ENCODE peak calls at places on chromosomes 11 and 22, in six cellular contexts. T, L, O, Z, Q and G are unnamed samples.

GRCh38 chr22:37184380-37184755 is 3.7 kb downstream of the C1QTNF6 start:
- DNase-seq in L (no peak), Z (no peak), Q (no peak), O (no peak), T (no peak), G (no peak)

GRCh38 chr11:129723146-129723963 is 92.3 kb upstream of the TMEM45B start:
- DNase-seq in Q (no peak), O (no peak), L (no peak), T (no peak), Z (no peak), G (no peak)

GRCh38 chr11:27926056-27926455 is 181.9 kb downstream of the KIF18A start:
- DNase-seq in Z (peak), T (no peak), O (no peak), Q (no peak), L (no peak), G (no peak)

GRCh38 chr11:118058311-118059230 is 18.3 kb upstream of the TMPRSS4 start:
- DNase-seq in Q (no peak), O (no peak), L (no peak), Z (peak), T (no peak), G (no peak)

GRCh38 chr11:105929381-105929955 is 92.6 kb downstream of the MSANTD4 start:
- DNase-seq in O (no peak), Q (no peak), Z (no peak), T (no peak), L (no peak), G (no peak)

GRCh38 chr22:43191831-43192230 is 4.9 kb upstream of the TTLL12 start:
- DNase-seq in Q (no peak), Z (no peak), O (no peak), T (no peak), L (no peak), G (no peak)

GRCh38 chr11:1937616-1938342 is 9.4 kb upstream of the MRPL23 start:
- DNase-seq in O (no peak), T (no peak), L (no peak), Z (no peak), Q (no peak), G (peak)

GRCh38 chr11:118275184-118275583 is 11.1 kb upstream of the MPZL2 start:
- DNase-seq in T (no peak), L (no peak), Q (no peak), Z (no peak), O (no peak), G (no peak)

GRCh38 chr11:98701541-98701940 is 319.2 kb upstream of the CNTN5 start:
- DNase-seq in L (no peak), O (no peak), Q (no peak), T (no peak), Z (no peak), G (no peak)

GRCh38 chr22:36658900-36659299 is 44.7 kb downstream of the CACNG2 start:
- DNase-seq in L (no peak), Q (no peak), O (no peak), Z (peak), T (no peak), G (no peak)

GRCh38 chr11:105202844-105203548 is 63.4 kb upstream of the CARD18 start:
- DNase-seq in T (no peak), Z (no peak), Q (no peak), O (no peak), L (no peak), G (no peak)

GRCh38 chr11:86941077-86941870 is 13.9 kb downstream of the FZD4 start:
- DNase-seq in T (no peak), Z (peak), O (no peak), L (no peak), Q (no peak), G (peak)

GRCh38 chr11:95337972-95338429 is 107.0 kb upstream of the SESN3 start:
- DNase-seq in T (no peak), Q (no peak), Z (peak), O (no peak), L (no peak), G (no peak)

GRCh38 chr11:22734628-22735345 is 68.4 kb downstream of the GAS2 start:
- DNase-seq in L (no peak), T (no peak), O (no peak), Q (no peak), Z (peak), G (no peak)

GRCh38 chr11:82929121-82929520 is 27.6 kb downstream of the DDIAS start:
- DNase-seq in O (no peak), Z (no peak), L (no peak), Q (no peak), T (no peak), G (no peak)

GRCh38 chr11:83061883-83062282 is 9.8 kb downstream of the RAB30 start:
- DNase-seq in L (no peak), Z (no peak), Q (no peak), O (no peak), T (no peak), G (no peak)

GRCh38 chr11:131302831-131303230 is 67.6 kb upstream of the NTM start:
- DNase-seq in T (no peak), Z (peak), L (no peak), Q (no peak), O (no peak), G (no peak)

GRCh38 chr11:34190192-34191139 is 85.0 kb downstream of the NAT10 start:
- DNase-seq in Q (no peak), Z (no peak), T (no peak), O (no peak), L (no peak), G (no peak)

GRCh38 chr11:697811-698311 is 2.2 kb downstream of the TMEM80 start:
- DNase-seq in Q (peak), T (no peak), L (no peak), Z (peak), O (no peak), G (no peak)

GRCh38 chr11:695606-696381 is at the start of gene TMEM80:
- DNase-seq in Q (peak), L (peak), O (peak), T (peak), Z (peak), G (peak)

GRCh38 chr11:695332-695605 is 247 bp upstream of the DEAF1 start:
- DNase-seq in T (no peak), L (no peak), Q (no peak), Z (no peak), O (no peak), G (no peak)

GRCh38 chr11:698493-699115 is 3.0 kb downstream of the TMEM80 start:
- DNase-seq in T (no peak), O (no peak), Q (no peak), Z (no peak), L (no peak), G (no peak)

GRCh38 chr11:697028-697491 is 1.4 kb downstream of the TMEM80 start:
- DNase-seq in T (no peak), L (no peak), Z (peak), Q (peak), O (no peak), G (no peak)
- H3K4me3 ChIP-seq in T (peak), L (no peak), Z (peak), Q (no peak), O (peak), G (no peak)

GRCh38 chr11:58905141-58905715 is 34.1 kb upstream of the GLYATL1 start:
- DNase-seq in O (peak), Q (peak), Z (peak), L (no peak), T (no peak), G (no peak)
- H3K27ac ChIP-seq in O (no peak), Q (no peak), Z (peak), L (no peak), T (no peak), G (no peak)

GRCh38 chr22:17637490-17638181 is 921 bp upstream of the BCL2L13 start:
- DNase-seq in L (no peak), T (no peak), O (no peak), Q (no peak), Z (no peak), G (no peak)
- H3K4me3 ChIP-seq in L (peak), T (peak), O (peak), Q (peak), Z (peak), G (peak)

GRCh38 chr11:47577460-47578041 is 1.2 kb downstream of the KBTBD4 start:
- DNase-seq in O (no peak), Z (peak), Q (no peak), T (no peak), L (no peak), G (peak)
- H3K27ac ChIP-seq in O (peak), Z (peak), Q (no peak), T (peak), L (no peak), G (no peak)

GRCh38 chr22:39994046-39994565 is 648 bp upstream of the FAM83F start:
- DNase-seq in Q (no peak), L (no peak), Z (no peak), O (no peak), T (no peak), G (no peak)

GRCh38 chr22:39994566-39995345 is at the start of gene FAM83F:
- DNase-seq in L (no peak), T (no peak), O (no peak), Z (no peak), Q (no peak), G (peak)

GRCh38 chr22:39996732-39997131 is 2.0 kb downstream of the FAM83F start:
- DNase-seq in Q (no peak), L (no peak), Z (no peak), T (no peak), O (no peak), G (no peak)

GRCh38 chr22:39997421-39997820 is 2.7 kb downstream of the FAM83F start:
- DNase-seq in T (no peak), O (no peak), Q (no peak), Z (no peak), L (no peak), G (no peak)

DNA sequence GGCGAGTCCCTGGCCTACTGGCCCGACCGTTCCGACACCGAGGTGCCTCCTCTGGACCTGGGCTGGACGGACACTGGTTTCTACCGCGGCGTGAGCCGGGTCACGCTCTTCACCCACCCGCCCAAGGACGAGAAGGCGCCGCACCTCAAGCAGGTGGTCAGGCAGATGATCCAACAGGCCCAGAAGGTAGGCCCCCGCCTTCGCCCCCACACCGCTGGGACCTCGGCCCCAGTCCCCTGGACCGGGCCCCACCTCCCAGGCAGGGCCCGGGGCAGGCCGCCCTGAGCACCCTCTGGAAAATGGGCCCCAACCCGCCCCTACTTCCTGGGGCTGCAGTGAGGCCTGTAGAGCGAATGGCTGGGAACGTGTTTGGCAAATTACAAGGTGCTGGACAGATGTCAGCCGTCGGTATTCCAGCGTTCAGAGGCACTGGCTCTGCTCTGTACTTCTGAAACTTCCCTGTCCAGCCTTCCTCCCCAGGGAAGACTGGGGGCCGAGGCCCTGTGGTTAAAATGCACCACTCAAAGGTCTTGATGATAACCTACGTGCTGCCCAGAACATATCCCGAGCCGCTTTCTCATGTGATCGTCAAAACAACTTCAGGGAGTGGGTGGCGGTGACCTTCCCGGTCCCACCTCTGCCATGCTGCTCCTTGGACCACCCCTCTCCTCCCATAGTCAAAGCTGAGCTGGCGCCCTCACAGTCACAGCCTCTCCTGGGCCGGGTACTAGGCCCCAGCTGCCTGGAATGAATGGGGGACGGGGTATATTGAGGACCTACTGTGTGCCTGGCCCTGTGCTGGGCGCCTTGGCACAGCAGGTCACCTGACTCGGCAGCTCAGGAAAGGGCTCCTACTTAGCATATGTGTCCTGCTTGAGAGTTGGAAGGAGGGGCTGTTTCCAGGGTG is 845 bp downstream of the FAM83F start:
- DNase-seq in Z (no peak), O (no peak), Q (no peak), T (no peak), L (no peak), G (no peak)
- H3K4me3 ChIP-seq in Z (no peak), O (no peak), Q (no peak), T (peak), L (peak), G (peak)

GRCh38 chr22:19201858-19202798 is 23.6 kb upstream of the SLC25A1 start:
- DNase-seq in T (no peak), O (no peak), L (no peak), Z (no peak), Q (no peak), G (peak)
- H3K27ac ChIP-seq in T (no peak), O (no peak), L (no peak), Z (no peak), Q (no peak), G (no peak)

DNA sequence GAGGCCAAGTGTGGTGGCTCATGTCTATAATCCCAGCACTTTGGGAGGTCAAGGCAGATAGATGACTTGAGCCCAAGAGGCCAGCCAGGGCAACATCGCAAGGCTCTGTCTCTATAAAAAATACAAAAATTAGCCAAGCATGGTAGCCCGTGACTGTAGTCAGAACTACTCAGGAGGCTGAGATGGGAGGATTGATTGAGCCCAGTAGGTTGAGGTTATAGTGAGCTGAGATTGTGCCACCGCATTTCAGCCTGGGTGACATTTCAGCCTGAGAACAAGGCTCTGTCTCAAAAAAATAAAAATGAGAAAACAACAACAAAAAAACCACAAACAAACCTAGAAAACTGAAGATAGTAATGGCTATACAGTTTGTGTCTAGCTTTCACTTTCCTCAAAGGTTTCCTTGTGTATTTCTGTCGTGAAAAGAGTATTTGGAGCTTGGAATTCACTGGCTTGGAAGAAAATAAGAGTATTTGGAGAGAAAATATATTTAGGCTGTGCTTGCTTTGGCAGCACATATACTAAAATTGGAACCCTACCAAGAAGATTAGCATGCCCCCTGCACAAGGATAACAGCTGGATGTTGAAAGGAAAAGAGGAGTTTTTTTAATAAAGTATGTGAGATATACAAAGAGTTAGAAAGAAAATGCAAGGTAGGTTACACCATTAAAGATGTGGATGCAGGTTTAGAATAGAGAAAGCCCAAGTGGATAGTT is 3.9 kb upstream of the BIRC3 start:
- DNase-seq in L (no peak), T (no peak), Z (no peak), Q (no peak), O (no peak), G (no peak)
- H3K4me3 ChIP-seq in L (no peak), T (peak), Z (peak), Q (peak), O (peak), G (peak)

DNA sequence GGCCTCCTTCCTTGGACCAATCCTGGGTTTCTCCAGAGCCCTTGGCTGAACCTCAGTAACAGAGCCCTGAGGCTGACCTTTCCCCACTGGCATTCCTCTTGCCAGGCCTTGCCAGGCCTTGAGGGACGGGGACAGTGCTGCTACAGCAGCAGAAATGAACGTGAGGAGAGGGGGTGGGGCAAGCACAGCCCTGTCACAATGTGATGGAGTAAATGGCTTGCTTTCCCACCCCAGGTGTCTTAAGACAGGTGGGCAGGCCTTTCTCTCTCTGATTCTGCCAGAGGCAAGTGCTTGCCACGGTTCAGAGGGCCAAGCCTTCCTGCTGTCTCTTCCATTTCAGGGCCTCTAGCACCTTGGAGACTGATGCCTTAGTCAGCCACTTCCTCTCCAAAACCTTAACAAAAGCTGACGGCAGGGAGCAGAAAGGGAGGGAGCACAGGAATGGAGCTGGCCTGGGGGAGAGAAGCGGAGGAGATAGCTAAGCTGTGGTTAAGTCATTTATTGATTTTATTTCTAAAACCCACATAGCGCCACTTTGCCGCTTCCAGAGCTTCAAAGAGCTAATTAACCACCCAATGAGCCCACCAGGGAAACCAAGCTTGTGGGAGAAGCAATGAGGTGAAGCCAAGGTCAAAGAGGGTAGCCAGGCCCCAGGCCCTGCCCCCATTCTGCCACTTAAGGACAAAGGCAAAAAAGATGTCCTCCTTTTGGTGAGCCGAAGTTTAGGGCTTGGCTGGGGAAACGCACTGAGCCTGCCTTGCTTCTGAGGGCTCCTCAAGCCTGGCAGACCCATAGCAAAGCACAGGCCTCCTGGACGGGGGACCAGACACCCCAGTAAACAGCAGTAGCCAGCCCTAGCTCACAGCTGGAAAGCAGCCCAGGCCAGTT is 3.4 kb upstream of the PYGM start:
- DNase-seq in O (peak), T (no peak), L (no peak), Q (peak), Z (peak), G (no peak)
- H3K27ac ChIP-seq in O (peak), T (peak), L (peak), Q (peak), Z (no peak), G (no peak)

GRCh38 chr11:71252782-71253730 is 679 bp upstream of the SHANK2 start:
- DNase-seq in L (no peak), O (no peak), T (no peak), Q (peak), Z (peak), G (peak)
- H3K4me3 ChIP-seq in L (no peak), O (peak), T (peak), Q (peak), Z (peak), G (peak)

GRCh38 chr11:43937434-43938411 is 4.7 kb upstream of the C11orf96 start:
- DNase-seq in T (no peak), Q (peak), L (no peak), O (no peak), Z (peak), G (no peak)
- H3K27ac ChIP-seq in T (peak), Q (peak), L (no peak), O (peak), Z (peak), G (peak)